ENCODE peak calls at places on chromosomes 13 and 19, in five cellular contexts. I is caudate nucleus, P is HT1080, U is left cardiac atrium, N is fibroblast of the aortic adventitia. E is an unnamed sample.

GRCh38 chr13:49400755-49401659 is 42.9 kb downstream of the CAB39L start:
- DNase-seq in I (peak; percentile 4), P (no peak), U (no peak), N (peak; percentile 72), E (peak; percentile 51)

GRCh38 chr19:788821-789472 is 8.3 kb upstream of the PTBP1 start:
- DNase-seq in I (no peak), P (no peak), U (no peak), N (no peak), E (no peak)

GRCh38 chr13:73194310-73194709 is 135.5 kb downstream of the KLF5 start:
- DNase-seq in I (no peak), P (no peak), U (no peak), N (no peak), E (no peak)

GRCh38 chr19:18450934-18451836 is 13.3 kb upstream of the ISYNA1 start:
- DNase-seq in I (peak; percentile 76), P (peak; percentile 76), U (peak; percentile 87), N (peak; percentile 74), E (peak; percentile 77)

GRCh38 chr19:16878181-16878965 is 10.4 kb upstream of the F2RL3 start:
- DNase-seq in I (no peak), P (no peak), U (no peak), N (no peak), E (no peak)

GRCh38 chr19:14006766-14007562 is 844 bp upstream of the RFX1 start:
- DNase-seq in I (peak; percentile 93), P (no peak), U (peak; percentile 90), N (no peak), E (peak; percentile 86)

GRCh38 chr19:40542197-40542859 is 34.3 kb upstream of the SHKBP1 start:
- DNase-seq in I (no peak), P (no peak), U (peak; percentile 59), N (peak; percentile 93), E (peak; percentile 50)

GRCh38 chr19:46470376-46470775 is 987 bp downstream of the PNMA8A start:
- DNase-seq in I (no peak), P (no peak), U (no peak), N (no peak), E (no peak)